ENCODE peak calls at places on chromosomes 13 and 19, in five cellular contexts. M is brain microvascular endothelial cell, G is transverse colon, D is IMR-90, F is SK-N-SH. W is an unnamed sample.

GRCh38 chr19:36113895-36114762 is 546 bp downstream of the POLR2I start:
- DNase-seq in F (peak; percentile 65), D (peak; percentile 30), M (peak; percentile 15), G (peak; percentile 32), W (peak; percentile 43)

GRCh38 chr13:110433014-110433413 is 125.9 kb downstream of the COL4A2 start:
- DNase-seq in M (no peak), G (no peak), D (no peak), F (peak; percentile 81), W (no peak)

GRCh38 chr13:60482012-60482411 is 85.0 kb downstream of the TDRD3 start:
- DNase-seq in M (no peak), D (peak; percentile 33), G (no peak), F (no peak), W (no peak)

GRCh38 chr13:88339271-88339741 is 668.1 kb downstream of the SLITRK5 start:
- DNase-seq in G (peak; percentile 51), F (no peak), D (no peak), M (no peak), W (no peak)

GRCh38 chr19:52664461-52664860 is 26.3 kb upstream of the ZNF83 start:
- DNase-seq in F (peak; percentile 15), D (no peak), G (no peak), M (no peak), W (no peak)

GRCh38 chr19:40257096-40257517 is 28.0 kb downstream of the AKT2 start:
- DNase-seq in D (no peak), G (no peak), M (no peak), F (no peak), W (peak; percentile 81)

GRCh38 chr19:5308471-5309437 is 31.9 kb downstream of the PTPRS start:
- DNase-seq in G (peak; percentile 62), M (peak; percentile 72), D (peak; percentile 90), F (peak; percentile 89), W (peak; percentile 50)

GRCh38 chr13:50319603-50320296 is 304.5 kb downstream of the KCNRG start:
- DNase-seq in D (peak; percentile 29), M (peak; percentile 17), G (no peak), F (no peak), W (no peak)

GRCh38 chr19:39127812-39128510 is 2.4 kb downstream of the PAK4 start:
- DNase-seq in F (no peak), D (no peak), M (no peak), G (peak; percentile 33), W (peak; percentile 34)

GRCh38 chr19:4705413-4706131 is 18.1 kb downstream of the DPP9 start:
- DNase-seq in F (no peak), M (no peak), D (no peak), G (no peak), W (no peak)

GRCh38 chr19:5613466-5613865 is 9.1 kb downstream of the SAFB2 start:
- DNase-seq in D (no peak), M (no peak), F (no peak), G (no peak), W (no peak)

GRCh38 chr19:12975221-12975756 is 5.9 kb downstream of the DAND5 start:
- DNase-seq in F (peak; percentile 87), D (no peak), G (no peak), M (no peak), W (no peak)

GRCh38 chr19:3105641-3106508 is 11.7 kb downstream of the GNA11 start:
- DNase-seq in F (no peak), G (no peak), D (no peak), M (no peak), W (no peak)

GRCh38 chr13:111050539-111050879 is 64.6 kb upstream of the ARHGEF7 start:
- DNase-seq in F (no peak), M (no peak), G (no peak), D (no peak), W (no peak)

GRCh38 chr13:73274147-73274546 is 215.3 kb downstream of the KLF5 start:
- DNase-seq in M (no peak), G (no peak), F (no peak), D (peak; percentile 27), W (no peak)

GRCh38 chr13:27971776-27972618 is 2.9 kb upstream of the CDX2 start:
- DNase-seq in M (no peak), D (no peak), G (no peak), F (no peak), W (no peak)

GRCh38 chr19:41310031-41310831 is at the start of gene CCDC97:
- DNase-seq in F (peak; percentile 94), G (peak; percentile 90), M (peak; percentile 75), D (peak; percentile 85), W (peak; percentile 87)

GRCh38 chr19:3516675-3517207 is 10.6 kb downstream of the FZR1 start:
- DNase-seq in G (peak; percentile 58), M (no peak), F (peak; percentile 56), D (no peak), W (no peak)

GRCh38 chr13:46905249-46905648 is 8.4 kb upstream of the HTR2A start:
- DNase-seq in M (no peak), D (peak; percentile 26), F (no peak), G (no peak), W (no peak)

GRCh38 chr13:78732445-78733017 is 73.6 kb upstream of the OBI1 start:
- DNase-seq in F (no peak), G (no peak), D (no peak), M (no peak), W (no peak)

GRCh38 chr13:59906413-59907027 is 257.2 kb downstream of the DIAPH3 start:
- DNase-seq in G (no peak), D (peak; percentile 58), M (peak; percentile 37), F (peak; percentile 27), W (no peak)

GRCh38 chr19:29837448-29837961 is 25.7 kb downstream of the CCNE1 start:
- DNase-seq in F (no peak), D (no peak), M (no peak), G (no peak), W (no peak)

GRCh38 chr19:32875428-32875827 is 5.9 kb upstream of the SLC7A9 start:
- DNase-seq in G (no peak), D (no peak), F (no peak), M (no peak), W (no peak)

GRCh38 chr19:6521718-6522646 is 8.8 kb upstream of the TNFSF9 start:
- DNase-seq in F (no peak), G (peak; percentile 61), M (peak; percentile 9), D (no peak), W (peak; percentile 40)

GRCh38 chr19:3671680-3672574 is 28.3 kb downstream of the PIP5K1C start:
- DNase-seq in M (no peak), F (no peak), D (peak; percentile 20), G (no peak), W (no peak)

GRCh38 chr13:106649495-106649894 is 81.6 kb upstream of the ARGLU1 start:
- DNase-seq in F (no peak), M (peak; percentile 31), D (peak; percentile 22), G (peak; percentile 56), W (no peak)

GRCh38 chr19:32373614-32374295 is 28.3 kb downstream of the ZNF507 start:
- DNase-seq in M (peak; percentile 100), G (peak; percentile 42), D (peak; percentile 100), F (no peak), W (peak; percentile 77)

GRCh38 chr19:20278342-20278741 is 111.3 kb downstream of the ZNF486 start:
- DNase-seq in G (peak; percentile 12), M (peak; percentile 9), D (no peak), F (no peak), W (no peak)

DNA sequence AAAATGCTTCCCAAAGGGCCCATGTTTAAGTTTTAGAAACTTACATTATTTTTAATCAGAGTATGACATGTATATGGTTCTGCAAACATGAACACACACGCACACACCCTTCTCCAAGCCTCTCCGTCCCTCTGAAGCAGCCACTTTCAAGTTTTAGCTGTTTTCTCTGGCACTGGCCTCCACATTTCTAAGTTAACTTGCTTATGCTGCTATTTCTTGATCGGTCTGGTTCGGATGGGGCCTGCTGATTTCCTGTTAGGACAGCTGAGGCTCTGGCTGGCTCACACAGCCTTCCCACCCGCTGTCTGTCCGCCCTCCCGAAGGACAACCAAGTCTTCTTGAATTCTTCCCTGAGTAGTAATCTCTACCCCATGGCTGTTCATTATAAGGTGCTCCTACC is 4.4 kb downstream of the SPC24 start:
- DNase-seq in D (no peak), G (no peak), F (no peak), M (peak; percentile 49), W (no peak)
- H3K27ac ChIP-seq in D (peak overlapping the region; percentile 59), G (peak overlapping the region; percentile 74), F (no peak overlapping the region), M (peak overlapping the region; percentile 6), W (no peak overlapping the region)

GRCh38 chr13:109272595-109273325 is 513.6 kb downstream of the IRS2 start:
- DNase-seq in G (no peak), M (peak; percentile 29), F (no peak), D (peak; percentile 29), W (no peak)
- H3K4me3 ChIP-seq in G (no peak overlapping the region), M (peak overlapping the region; percentile 39), F (no peak overlapping the region), D (no peak overlapping the region), W (no peak overlapping the region)

DNA sequence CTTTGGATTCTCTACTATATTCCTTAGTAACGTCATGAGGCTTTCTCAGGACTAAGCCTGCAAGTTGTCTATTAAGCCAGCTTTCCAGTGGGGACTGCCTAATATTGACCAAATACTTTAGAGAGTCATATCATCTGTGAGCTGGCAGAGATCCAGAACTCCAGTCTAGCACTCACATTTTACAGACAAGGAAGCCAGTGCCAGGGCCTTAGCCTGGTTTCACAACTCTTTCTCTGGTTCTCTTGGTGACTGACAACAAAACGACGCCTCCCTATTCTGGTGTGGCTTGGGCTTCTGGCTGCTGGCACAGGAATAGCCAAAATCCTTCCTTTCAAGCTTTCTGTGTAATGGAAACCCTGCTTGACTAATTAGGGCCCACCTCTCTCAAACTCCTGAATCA is 75.0 kb upstream of the UBL3 start:
- DNase-seq in F (peak; percentile 50), D (peak; percentile 78), M (peak; percentile 83), G (peak; percentile 70), W (peak; percentile 54)
- H3K27ac ChIP-seq in F (no peak overlapping the region), D (no peak overlapping the region), M (no peak overlapping the region), G (peak overlapping the region; percentile 88), W (peak overlapping the region; percentile 3)

DNA sequence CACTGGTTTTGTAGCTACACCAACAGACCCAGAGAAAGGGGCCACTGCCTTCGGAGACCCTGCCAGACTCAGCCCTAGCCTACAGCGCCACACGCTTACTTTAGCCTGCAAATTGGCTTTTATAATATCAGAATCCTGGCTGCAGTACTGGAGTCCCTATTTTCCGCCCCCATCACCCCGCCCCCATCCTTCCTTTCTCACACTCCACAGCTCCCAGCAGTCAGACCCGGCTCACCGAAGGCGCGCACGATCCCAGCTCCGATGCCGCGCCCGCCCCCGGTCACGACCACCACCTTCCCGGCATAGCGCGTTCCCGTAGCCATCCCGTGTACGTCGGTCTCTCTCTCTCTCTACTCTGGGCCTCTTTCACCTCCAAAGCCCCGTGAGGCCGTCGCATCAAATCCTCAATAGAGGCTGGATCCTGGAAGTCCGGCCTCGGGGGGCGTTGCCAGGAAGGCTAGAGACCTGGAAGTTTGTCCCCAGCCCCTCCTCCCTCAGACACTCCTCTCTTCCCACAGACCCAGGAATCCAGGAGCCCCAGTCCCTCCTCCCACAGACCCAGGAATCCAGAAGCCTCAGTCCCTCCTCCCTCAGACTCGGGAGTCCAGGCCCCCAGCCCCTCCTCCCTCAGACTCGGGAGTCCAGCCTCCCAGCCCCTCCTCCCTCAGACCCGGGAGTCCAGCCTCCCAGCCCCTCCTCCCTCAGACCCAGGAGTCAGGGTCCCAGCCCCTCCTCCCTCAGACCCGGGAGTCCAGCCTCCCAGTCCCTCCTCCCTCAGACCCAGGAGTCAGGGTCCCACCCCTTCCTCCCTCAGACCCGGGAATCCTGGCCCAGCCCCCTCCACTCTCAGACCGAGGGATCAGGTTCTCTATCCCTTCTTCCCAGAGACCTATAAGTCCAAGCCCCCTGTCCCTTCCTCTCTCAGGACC is at the start of gene HSD17B14:
- DNase-seq in M (peak; percentile 11), D (no peak), G (peak; percentile 23), F (peak; percentile 67), W (peak; percentile 69)
- H3K4me3 ChIP-seq in M (peak within 1 kb of the TSS; percentile 59), D (peak within 1 kb of the TSS; percentile 25), G (peak within 1 kb of the TSS; percentile 29), F (peak within 1 kb of the TSS; percentile 63), W (peak within 1 kb of the TSS; percentile 65)